ENCODE peak calls at places on chromosomes 12 and 14, in six cellular contexts. One of them, this sample, is unnamed.

GRCh38 chr12:49534806-49535278 is 4.0 kb upstream of the KCNH3 start:
- DNase-seq in kidney epithelial cell: no peak
- DNase-seq in left ventricle myocardium inferior: no peak
- DNase-seq in naive thymus-derived CD4-positive, alpha-beta T cell: no peak
- DNase-seq in kidney: no peak
- DNase-seq in fibroblast of the aortic adventitia: no peak
- DNase-seq in this sample: no peak

GRCh38 chr12:59077153-59077930 is 157.0 kb upstream of the LRIG3 start:
- DNase-seq in naive thymus-derived CD4-positive, alpha-beta T cell: no peak
- DNase-seq in kidney: no peak
- DNase-seq in left ventricle myocardium inferior: no peak
- DNase-seq in kidney epithelial cell: no peak
- DNase-seq in fibroblast of the aortic adventitia: peak
- DNase-seq in this sample: peak

GRCh38 chr14:24904533-24904932 is 145.4 kb downstream of the STXBP6 start:
- DNase-seq in naive thymus-derived CD4-positive, alpha-beta T cell: no peak
- DNase-seq in left ventricle myocardium inferior: no peak
- DNase-seq in kidney epithelial cell: no peak
- DNase-seq in fibroblast of the aortic adventitia: no peak
- DNase-seq in kidney: no peak
- DNase-seq in this sample: no peak

GRCh38 chr14:20428802-20429201 is 7.2 kb downstream of the KLHL33 start:
- DNase-seq in fibroblast of the aortic adventitia: no peak
- DNase-seq in kidney: no peak
- DNase-seq in left ventricle myocardium inferior: no peak
- DNase-seq in kidney epithelial cell: no peak
- DNase-seq in naive thymus-derived CD4-positive, alpha-beta T cell: no peak
- DNase-seq in this sample: no peak

GRCh38 chr14:73771848-73772705 is 57.9 kb upstream of the PNMA1 start:
- DNase-seq in left ventricle myocardium inferior: no peak
- DNase-seq in kidney: peak
- DNase-seq in kidney epithelial cell: no peak
- DNase-seq in fibroblast of the aortic adventitia: peak
- DNase-seq in naive thymus-derived CD4-positive, alpha-beta T cell: peak
- DNase-seq in this sample: peak

GRCh38 chr12:128180166-128180565 is 86.8 kb upstream of the TMEM132C start:
- DNase-seq in left ventricle myocardium inferior: no peak
- DNase-seq in naive thymus-derived CD4-positive, alpha-beta T cell: no peak
- DNase-seq in kidney: no peak
- DNase-seq in kidney epithelial cell: no peak
- DNase-seq in fibroblast of the aortic adventitia: no peak
- DNase-seq in this sample: no peak

GRCh38 chr14:104795468-104795780 is at the start of gene AKT1:
- DNase-seq in kidney epithelial cell: no peak
- DNase-seq in kidney: no peak
- DNase-seq in left ventricle myocardium inferior: no peak
- DNase-seq in naive thymus-derived CD4-positive, alpha-beta T cell: no peak
- DNase-seq in fibroblast of the aortic adventitia: no peak
- DNase-seq in this sample: no peak

GRCh38 chr14:69882086-69882864 is 3.1 kb downstream of the SMOC1 start:
- DNase-seq in kidney: no peak
- DNase-seq in kidney epithelial cell: no peak
- DNase-seq in naive thymus-derived CD4-positive, alpha-beta T cell: no peak
- DNase-seq in left ventricle myocardium inferior: no peak
- DNase-seq in fibroblast of the aortic adventitia: no peak
- DNase-seq in this sample: no peak

GRCh38 chr14:24425704-24426103 is 3.8 kb downstream of the CBLN3 start:
- DNase-seq in kidney: no peak
- DNase-seq in kidney epithelial cell: no peak
- DNase-seq in fibroblast of the aortic adventitia: peak
- DNase-seq in left ventricle myocardium inferior: no peak
- DNase-seq in naive thymus-derived CD4-positive, alpha-beta T cell: no peak
- DNase-seq in this sample: peak

GRCh38 chr12:442235-442884 is 17.4 kb upstream of the B4GALNT3 start:
- DNase-seq in naive thymus-derived CD4-positive, alpha-beta T cell: peak
- DNase-seq in left ventricle myocardium inferior: no peak
- DNase-seq in fibroblast of the aortic adventitia: peak
- DNase-seq in kidney epithelial cell: no peak
- DNase-seq in kidney: no peak
- DNase-seq in this sample: peak

GRCh38 chr14:91891721-91892220 is 24.4 kb upstream of the TC2N start:
- DNase-seq in kidney epithelial cell: no peak
- DNase-seq in naive thymus-derived CD4-positive, alpha-beta T cell: no peak
- DNase-seq in left ventricle myocardium inferior: no peak
- DNase-seq in fibroblast of the aortic adventitia: peak
- DNase-seq in kidney: peak
- DNase-seq in this sample: no peak

GRCh38 chr12:108307006-108307405 is 32.1 kb downstream of the CMKLR1 start:
- DNase-seq in fibroblast of the aortic adventitia: peak
- DNase-seq in left ventricle myocardium inferior: no peak
- DNase-seq in naive thymus-derived CD4-positive, alpha-beta T cell: no peak
- DNase-seq in kidney: no peak
- DNase-seq in kidney epithelial cell: no peak
- DNase-seq in this sample: peak

GRCh38 chr12:103043531-103044445 is 86.3 kb downstream of the ASCL1 start:
- DNase-seq in kidney: no peak
- DNase-seq in kidney epithelial cell: no peak
- DNase-seq in fibroblast of the aortic adventitia: no peak
- DNase-seq in naive thymus-derived CD4-positive, alpha-beta T cell: no peak
- DNase-seq in left ventricle myocardium inferior: no peak
- DNase-seq in this sample: no peak

GRCh38 chr12:6345319-6346071 is 3.6 kb upstream of the TNFRSF1A start:
- DNase-seq in naive thymus-derived CD4-positive, alpha-beta T cell: no peak
- DNase-seq in kidney: peak
- DNase-seq in fibroblast of the aortic adventitia: peak
- DNase-seq in left ventricle myocardium inferior: no peak
- DNase-seq in kidney epithelial cell: peak
- DNase-seq in this sample: peak

GRCh38 chr12:45010051-45010450 is 40.8 kb downstream of the DBX2 start:
- DNase-seq in kidney: no peak
- DNase-seq in kidney epithelial cell: no peak
- DNase-seq in fibroblast of the aortic adventitia: peak
- DNase-seq in left ventricle myocardium inferior: no peak
- DNase-seq in naive thymus-derived CD4-positive, alpha-beta T cell: no peak
- DNase-seq in this sample: no peak

GRCh38 chr12:49675137-49675536 is 32.1 kb downstream of the FMNL3 start:
- DNase-seq in fibroblast of the aortic adventitia: no peak
- DNase-seq in kidney: no peak
- DNase-seq in left ventricle myocardium inferior: no peak
- DNase-seq in kidney epithelial cell: no peak
- DNase-seq in naive thymus-derived CD4-positive, alpha-beta T cell: no peak
- DNase-seq in this sample: no peak

GRCh38 chr12:120764766-120765165 is 39.1 kb downstream of the ACADS start:
- DNase-seq in left ventricle myocardium inferior: no peak
- DNase-seq in kidney: no peak
- DNase-seq in fibroblast of the aortic adventitia: no peak
- DNase-seq in kidney epithelial cell: no peak
- DNase-seq in naive thymus-derived CD4-positive, alpha-beta T cell: no peak
- DNase-seq in this sample: no peak

GRCh38 chr12:94074216-94074969 is 74.0 kb upstream of the PLXNC1 start:
- DNase-seq in fibroblast of the aortic adventitia: peak
- DNase-seq in kidney epithelial cell: no peak
- DNase-seq in kidney: peak
- DNase-seq in naive thymus-derived CD4-positive, alpha-beta T cell: no peak
- DNase-seq in left ventricle myocardium inferior: peak
- DNase-seq in this sample: no peak

GRCh38 chr12:68290126-68290525 is 36.7 kb upstream of the IL22 start:
- DNase-seq in kidney: no peak
- DNase-seq in naive thymus-derived CD4-positive, alpha-beta T cell: peak
- DNase-seq in fibroblast of the aortic adventitia: no peak
- DNase-seq in kidney epithelial cell: no peak
- DNase-seq in left ventricle myocardium inferior: no peak
- DNase-seq in this sample: no peak

GRCh38 chr12:100724071-100724470 is 70.5 kb upstream of the ANO4 start:
- DNase-seq in kidney: no peak
- DNase-seq in kidney epithelial cell: no peak
- DNase-seq in fibroblast of the aortic adventitia: no peak
- DNase-seq in left ventricle myocardium inferior: no peak
- DNase-seq in naive thymus-derived CD4-positive, alpha-beta T cell: no peak
- DNase-seq in this sample: no peak

GRCh38 chr14:55600784-55601561 is 21.0 kb downstream of the KTN1 start:
- DNase-seq in naive thymus-derived CD4-positive, alpha-beta T cell: no peak
- DNase-seq in fibroblast of the aortic adventitia: peak
- DNase-seq in left ventricle myocardium inferior: no peak
- DNase-seq in kidney epithelial cell: no peak
- DNase-seq in kidney: no peak
- DNase-seq in this sample: peak

GRCh38 chr14:56224691-56225681 is 106.8 kb downstream of the PELI2 start:
- DNase-seq in fibroblast of the aortic adventitia: no peak
- DNase-seq in kidney: peak
- DNase-seq in naive thymus-derived CD4-positive, alpha-beta T cell: no peak
- DNase-seq in kidney epithelial cell: no peak
- DNase-seq in left ventricle myocardium inferior: no peak
- DNase-seq in this sample: no peak

GRCh38 chr14:50082784-50083466 is 33.4 kb downstream of the VCPKMT start:
- DNase-seq in fibroblast of the aortic adventitia: no peak
- DNase-seq in naive thymus-derived CD4-positive, alpha-beta T cell: peak
- DNase-seq in kidney: no peak
- DNase-seq in kidney epithelial cell: no peak
- DNase-seq in left ventricle myocardium inferior: no peak
- DNase-seq in this sample: peak

GRCh38 chr12:6450091-6450868 is 1.6 kb upstream of the TAPBPL start:
- DNase-seq in naive thymus-derived CD4-positive, alpha-beta T cell: no peak
- DNase-seq in fibroblast of the aortic adventitia: no peak
- DNase-seq in kidney: no peak
- DNase-seq in kidney epithelial cell: no peak
- DNase-seq in left ventricle myocardium inferior: no peak
- DNase-seq in this sample: no peak

GRCh38 chr12:5660271-5660670 is 228.4 kb downstream of the NTF3 start:
- DNase-seq in kidney epithelial cell: no peak
- DNase-seq in naive thymus-derived CD4-positive, alpha-beta T cell: no peak
- DNase-seq in kidney: no peak
- DNase-seq in left ventricle myocardium inferior: no peak
- DNase-seq in fibroblast of the aortic adventitia: no peak
- DNase-seq in this sample: no peak

GRCh38 chr14:52018970-52019369 is 29.6 kb downstream of the RTRAF start:
- DNase-seq in left ventricle myocardium inferior: no peak
- DNase-seq in kidney: no peak
- DNase-seq in naive thymus-derived CD4-positive, alpha-beta T cell: no peak
- DNase-seq in fibroblast of the aortic adventitia: no peak
- DNase-seq in kidney epithelial cell: no peak
- DNase-seq in this sample: no peak
- H3K4me3 ChIP-seq in left ventricle myocardium inferior: no peak
- H3K4me3 ChIP-seq in kidney: no peak
- H3K4me3 ChIP-seq in naive thymus-derived CD4-positive, alpha-beta T cell: no peak
- H3K4me3 ChIP-seq in fibroblast of the aortic adventitia: no peak
- H3K4me3 ChIP-seq in kidney epithelial cell: no peak
- H3K4me3 ChIP-seq in this sample: no peak

DNA sequence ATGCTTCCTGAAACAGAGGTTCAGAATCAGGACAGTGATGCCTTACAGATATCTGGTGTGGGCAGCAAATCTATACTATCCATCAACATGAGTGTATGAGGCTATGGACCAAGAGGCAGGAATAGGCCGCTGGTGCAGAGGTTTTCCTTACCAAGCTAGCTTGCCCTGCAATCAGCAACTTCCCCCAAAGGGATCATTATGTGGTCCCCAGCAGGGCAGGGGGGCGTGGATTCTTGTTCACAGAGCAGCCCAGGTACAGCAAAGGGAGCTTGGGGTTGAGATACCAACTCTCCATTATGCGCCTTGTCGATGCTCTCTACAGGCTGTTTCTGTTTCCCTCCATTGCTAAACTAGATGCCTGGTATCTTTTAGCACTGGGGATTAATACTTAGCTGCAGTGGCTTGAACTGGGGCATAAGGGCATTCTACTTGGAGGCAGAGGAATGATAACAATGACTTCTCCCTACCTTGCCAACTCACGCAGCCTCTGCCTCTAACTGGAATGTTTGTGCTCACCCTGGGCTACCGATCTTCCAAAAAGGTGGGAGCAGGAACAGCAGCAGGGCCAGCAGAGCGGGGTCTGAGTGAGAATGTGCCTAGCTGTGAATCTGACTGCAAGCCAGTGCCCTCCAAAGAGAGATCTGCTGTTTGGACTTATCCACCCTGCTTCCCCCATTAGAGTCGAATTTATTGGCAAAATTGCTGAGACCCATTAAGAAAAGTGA is 10.3 kb upstream of the KRT1 start:
- DNase-seq in kidney: no peak
- DNase-seq in fibroblast of the aortic adventitia: no peak
- DNase-seq in left ventricle myocardium inferior: no peak
- DNase-seq in naive thymus-derived CD4-positive, alpha-beta T cell: no peak
- DNase-seq in kidney epithelial cell: no peak
- DNase-seq in this sample: no peak
- H3K4me3 ChIP-seq in kidney: no peak
- H3K4me3 ChIP-seq in fibroblast of the aortic adventitia: no peak
- H3K4me3 ChIP-seq in left ventricle myocardium inferior: peak
- H3K4me3 ChIP-seq in naive thymus-derived CD4-positive, alpha-beta T cell: peak
- H3K4me3 ChIP-seq in kidney epithelial cell: no peak
- H3K4me3 ChIP-seq in this sample: no peak

GRCh38 chr12:56722832-56723231 is 2.3 kb downstream of the NACA start:
- DNase-seq in naive thymus-derived CD4-positive, alpha-beta T cell: no peak
- DNase-seq in kidney epithelial cell: no peak
- DNase-seq in kidney: no peak
- DNase-seq in left ventricle myocardium inferior: no peak
- DNase-seq in fibroblast of the aortic adventitia: no peak
- DNase-seq in this sample: no peak
- H3K4me3 ChIP-seq in naive thymus-derived CD4-positive, alpha-beta T cell: no peak
- H3K4me3 ChIP-seq in kidney epithelial cell: peak
- H3K4me3 ChIP-seq in kidney: peak
- H3K4me3 ChIP-seq in left ventricle myocardium inferior: peak
- H3K4me3 ChIP-seq in fibroblast of the aortic adventitia: peak
- H3K4me3 ChIP-seq in this sample: peak

DNA sequence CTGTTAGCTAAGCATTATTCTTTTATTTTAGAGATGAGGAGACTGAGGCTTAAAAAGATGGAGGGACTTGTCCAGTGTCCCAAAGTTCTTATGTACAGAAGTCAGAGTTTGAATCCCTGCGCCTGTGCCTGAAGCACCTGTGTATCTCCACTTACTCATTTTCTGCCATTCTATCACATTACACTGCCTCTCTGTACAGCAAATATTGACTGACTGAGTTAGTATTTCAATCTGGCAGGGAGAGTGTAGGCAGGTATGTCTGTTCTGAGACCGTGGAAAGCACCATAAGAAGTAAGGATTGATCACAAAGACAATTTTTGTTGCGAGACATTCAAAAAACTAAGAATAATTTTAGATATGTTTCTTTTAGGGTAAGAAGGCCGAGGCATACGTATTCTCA is 162.7 kb downstream of the KITLG start:
- DNase-seq in fibroblast of the aortic adventitia: no peak
- DNase-seq in naive thymus-derived CD4-positive, alpha-beta T cell: no peak
- DNase-seq in kidney: no peak
- DNase-seq in left ventricle myocardium inferior: no peak
- DNase-seq in kidney epithelial cell: no peak
- DNase-seq in this sample: no peak
- H3K4me3 ChIP-seq in fibroblast of the aortic adventitia: peak
- H3K4me3 ChIP-seq in naive thymus-derived CD4-positive, alpha-beta T cell: no peak
- H3K4me3 ChIP-seq in kidney: no peak
- H3K4me3 ChIP-seq in left ventricle myocardium inferior: no peak
- H3K4me3 ChIP-seq in kidney epithelial cell: no peak
- H3K4me3 ChIP-seq in this sample: no peak